ENCODE peak calls at places on chromosomes 12 and 14, in six cellular contexts. I is A549, B is K562, M is endothelial cell of umbilical vein, C is HepG2, U is GM12878. X is an unnamed sample.

GRCh38 chr12:122082621-122083356 is 4.2 kb downstream of the MLXIP start:
- DNase-seq in I (no peak), B (no peak), M (peak; percentile 26), C (no peak), U (no peak), X (no peak)

GRCh38 chr12:53466640-53467039 is 14.7 kb downstream of the PCBP2 start:
- DNase-seq in I (no peak), B (no peak), M (no peak), C (no peak), U (no peak), X (no peak)

GRCh38 chr12:108629156-108629555 is 4.5 kb downstream of the SELPLG start:
- DNase-seq in I (no peak), B (peak; percentile 39), M (no peak), C (no peak), U (no peak), X (no peak)

GRCh38 chr12:27610380-27610779 is 85.9 kb upstream of the REP15 start:
- DNase-seq in I (peak; percentile 40), B (no peak), M (peak; percentile 53), C (no peak), U (no peak), X (no peak)

GRCh38 chr14:34436960-34437728 is 24.9 kb downstream of the SPTSSA start:
- DNase-seq in I (no peak), B (no peak), M (no peak), C (peak; percentile 87), U (no peak), X (no peak)

GRCh38 chr12:18935371-18935965 is 194.1 kb upstream of the PLEKHA5 start:
- DNase-seq in I (no peak), B (no peak), M (no peak), C (no peak), U (no peak), X (no peak)

GRCh38 chr14:69580009-69580577 is 5.4 kb upstream of the CCDC177 start:
- DNase-seq in I (peak; percentile 71), B (peak; percentile 52), M (peak; percentile 36), C (peak; percentile 95), U (no peak), X (peak; percentile 72)

GRCh38 chr12:44847888-44848770 is 28.0 kb downstream of the NELL2 start:
- DNase-seq in I (no peak), B (no peak), M (no peak), C (no peak), U (peak; percentile 40), X (no peak)

GRCh38 chr14:104120281-104120741 is 18.1 kb upstream of the KIF26A start:
- DNase-seq in I (no peak), B (no peak), M (no peak), C (no peak), U (no peak), X (no peak)

GRCh38 chr14:21133896-21134295 is 22.0 kb downstream of the OR5AU1 start:
- DNase-seq in I (no peak), B (no peak), M (no peak), C (no peak), U (no peak), X (no peak)
- TF ChIP-seq MYC in I (no peak), B (no peak), M (no peak), C (no peak), U (no peak), X (no peak)

DNA sequence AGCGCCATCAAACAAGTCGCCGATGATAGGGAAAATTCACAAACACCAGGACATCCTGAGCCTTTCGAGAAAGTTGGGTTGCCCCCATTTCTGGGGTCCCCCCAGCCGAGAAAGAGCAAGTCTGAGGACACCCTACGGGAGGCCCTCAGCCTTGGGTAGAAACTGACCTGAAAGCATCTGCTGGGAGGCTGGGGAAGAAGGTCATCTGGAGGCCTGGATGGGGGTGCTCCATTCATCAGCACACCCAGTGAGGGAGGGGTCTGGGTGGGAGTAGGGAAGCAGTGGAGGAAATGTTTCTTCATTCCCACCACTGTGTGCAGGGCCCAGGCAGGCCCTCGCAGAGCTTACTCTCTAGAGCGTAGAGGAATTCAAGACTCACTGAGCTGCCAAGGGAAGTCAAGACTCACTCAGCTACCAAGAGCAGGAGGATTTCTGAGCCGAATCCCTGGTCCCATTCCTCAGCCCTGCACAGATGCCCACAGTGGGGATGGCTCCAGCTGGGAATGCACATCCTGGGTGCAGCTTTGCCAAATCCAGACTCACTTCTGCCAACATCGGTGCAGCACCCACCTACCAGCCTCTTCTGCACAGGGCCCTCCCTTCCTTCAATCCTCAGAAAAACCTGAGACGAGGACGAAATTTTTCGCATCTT is 38.1 kb downstream of the DIO3 start:
- DNase-seq in I (no peak), B (no peak), M (no peak), C (no peak), U (no peak), X (no peak)
- TF ChIP-seq MYC in I (no peak), B (no peak), M (no peak), C (no peak), U (no peak), X (no peak)

GRCh38 chr14:38755036-38755435 is 348.0 kb downstream of the SEC23A start:
- DNase-seq in I (no peak), B (no peak), M (no peak), C (no peak), U (no peak), X (no peak)
- TF ChIP-seq MYC in I (no peak), B (no peak), M (no peak), C (no peak), U (no peak), X (no peak)

GRCh38 chr12:49873361-49873934 is 30.3 kb downstream of the FAIM2 start:
- DNase-seq in I (no peak), B (no peak), M (no peak), C (no peak), U (no peak), X (no peak)
- TF ChIP-seq MYC in I (no peak), B (no peak), M (no peak), C (no peak), U (no peak), X (no peak)

GRCh38 chr14:100607611-100607956 is 20.4 kb upstream of the BEGAIN start:
- DNase-seq in I (no peak), B (no peak), M (no peak), C (no peak), U (no peak), X (no peak)

GRCh38 chr14:100606687-100607610 is 19.7 kb upstream of the BEGAIN start:
- DNase-seq in I (no peak), B (no peak), M (no peak), C (no peak), U (no peak), X (no peak)

GRCh38 chr14:100604709-100605108 is 17.5 kb upstream of the BEGAIN start:
- DNase-seq in I (no peak), B (no peak), M (no peak), C (no peak), U (no peak), X (no peak)

GRCh38 chr14:100605230-100605629 is 18.0 kb upstream of the BEGAIN start:
- DNase-seq in I (no peak), B (no peak), M (no peak), C (no peak), U (no peak), X (no peak)

DNA sequence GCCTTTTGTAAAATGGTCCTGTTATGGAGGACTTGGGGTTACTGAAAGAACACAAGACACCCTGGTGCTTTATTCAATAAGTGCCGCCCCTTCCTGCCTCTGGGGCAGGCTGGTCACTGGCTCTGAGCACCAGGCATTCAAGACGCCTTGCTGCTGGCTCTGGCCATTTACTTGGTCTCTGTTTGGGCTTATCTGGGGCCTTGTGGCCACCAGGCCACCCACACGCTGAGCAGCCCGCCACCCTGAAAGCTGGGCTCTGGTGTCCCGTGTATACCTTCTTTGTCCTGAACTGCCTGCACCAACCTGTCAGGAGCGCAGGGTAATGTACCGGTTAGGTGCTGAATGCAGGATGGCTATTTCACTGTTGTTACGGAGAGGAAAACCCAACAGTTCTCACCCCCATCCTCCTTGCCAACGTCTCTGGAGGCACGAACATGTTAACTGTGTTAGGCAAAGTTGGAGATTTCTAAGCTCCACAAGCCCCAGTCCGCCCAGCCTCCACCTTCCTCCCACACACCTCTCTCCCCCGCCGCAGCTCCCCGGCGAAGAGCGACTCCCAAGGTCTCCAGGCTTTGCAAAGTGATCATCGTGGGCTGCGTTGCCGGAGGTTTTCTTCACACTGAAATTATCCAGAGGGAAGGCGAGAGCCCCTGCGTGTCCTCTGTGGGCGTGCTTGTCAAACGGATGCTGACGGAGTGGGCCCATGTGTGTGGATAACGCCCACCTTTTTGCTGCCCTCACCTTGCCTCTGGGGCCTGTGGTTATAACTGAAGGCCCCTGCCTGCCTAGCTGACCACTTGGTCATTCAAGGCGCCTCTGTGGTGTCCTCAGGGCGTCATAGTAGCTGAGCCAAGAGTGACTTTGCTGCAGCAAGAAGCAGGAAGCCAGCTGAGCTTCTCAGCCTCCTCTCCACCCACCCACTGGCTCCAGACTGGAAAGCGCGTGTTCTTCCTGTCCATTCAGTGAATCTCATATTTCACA is 18.8 kb upstream of the BEGAIN start:
- DNase-seq in I (no peak), B (no peak), M (no peak), C (no peak), U (no peak), X (no peak)
- TF ChIP-seq MYC in I (no peak), B (no peak), M (no peak), C (no peak), U (no peak), X (no peak)

DNA sequence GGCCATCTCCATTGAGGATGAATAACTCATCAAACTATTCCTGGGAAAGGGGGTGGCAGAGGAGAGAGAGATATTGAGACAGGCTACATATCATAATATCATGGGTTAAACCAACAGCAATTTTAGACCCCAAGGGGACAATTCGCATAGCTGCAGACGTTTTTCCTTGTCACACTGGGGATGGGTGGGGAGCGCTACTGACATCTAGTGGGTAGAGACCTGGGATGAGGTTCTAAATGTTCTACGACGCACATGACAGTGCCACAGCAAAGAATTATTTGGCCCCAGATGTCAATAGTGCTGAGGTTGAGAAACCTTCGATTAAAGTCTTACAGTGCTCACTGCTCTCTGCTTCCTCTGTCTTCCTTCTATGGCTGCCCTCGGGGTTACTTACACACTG is 425.6 kb downstream of the NRXN3 start:
- DNase-seq in I (peak; percentile 5), B (no peak), M (peak; percentile 5), C (no peak), U (no peak), X (peak; percentile 38)
- TF ChIP-seq MYC in I (no peak), B (no peak), M (no peak), C (no peak), U (no peak), X (no peak)

GRCh38 chr14:102050026-102050405 is 36.8 kb downstream of the HSP90AA1 start:
- DNase-seq in I (no peak), B (no peak), M (no peak), C (no peak), U (no peak), X (no peak)

GRCh38 chr14:102047808-102048540 is 38.9 kb downstream of the HSP90AA1 start:
- DNase-seq in I (no peak), B (no peak), M (no peak), C (no peak), U (no peak), X (no peak)

GRCh38 chr14:102052522-102052921 is 34.3 kb downstream of the HSP90AA1 start:
- DNase-seq in I (no peak), B (no peak), M (no peak), C (no peak), U (no peak), X (no peak)

GRCh38 chr14:102049258-102050025 is 37.4 kb downstream of the HSP90AA1 start:
- DNase-seq in I (no peak), B (no peak), M (no peak), C (no peak), U (no peak), X (no peak)

GRCh38 chr14:102050625-102051024 is 36.2 kb downstream of the HSP90AA1 start:
- DNase-seq in I (no peak), B (no peak), M (no peak), C (no peak), U (no peak), X (no peak)
- TF ChIP-seq MYC in I (no peak), B (no peak), M (no peak), C (no peak), U (no peak), X (no peak)

GRCh38 chr12:130873825-130874224 is 2.0 kb downstream of the RAN start:
- DNase-seq in I (no peak), B (no peak), M (no peak), C (no peak), U (no peak), X (no peak)
- TF ChIP-seq MYC in I (no peak), B (no peak), M (no peak), C (no peak), U (no peak), X (no peak)